ENCODE peak calls at places on chromosome 10, in four cellular contexts. U is tibial nerve, X is iPS-NIHi11, Z is psoas muscle. M is an unnamed sample.

GRCh38 chr10:62811159-62811875 is 4.8 kb downstream of the EGR2 start:
- DNase-seq in X (no peak), Z (no peak), U (no peak), M (no peak)

GRCh38 chr10:24415455-24416169 is 206.7 kb downstream of the KIAA1217 start:
- DNase-seq in Z (peak; percentile 96), U (peak; percentile 87), X (peak; percentile 49), M (peak; percentile 88)

GRCh38 chr10:29169021-29169420 is 119.8 kb upstream of the LYZL1 start:
- DNase-seq in Z (no peak), U (no peak), X (no peak), M (no peak)

GRCh38 chr10:76080991-76081390 is 649.6 kb downstream of the LRMDA start:
- DNase-seq in U (no peak), X (no peak), Z (no peak), M (no peak)

GRCh38 chr10:86929445-86929844 is 28.0 kb downstream of the MMRN2 start:
- DNase-seq in X (no peak), Z (no peak), U (no peak), M (no peak)

GRCh38 chr10:80452688-80453391 is 1.3 kb upstream of the TSPAN14 start:
- DNase-seq in X (no peak), Z (no peak), U (no peak), M (no peak)

GRCh38 chr10:25530306-25530705 is 355.5 kb downstream of the GPR158 start:
- DNase-seq in Z (no peak), X (no peak), U (no peak), M (no peak)

GRCh38 chr10:29304259-29305030 is 15.6 kb downstream of the LYZL1 start:
- DNase-seq in X (peak; percentile 86), U (peak; percentile 90), Z (no peak), M (peak; percentile 48)

GRCh38 chr10:103448751-103449150 is 3.4 kb downstream of the CALHM2 start:
- DNase-seq in Z (peak; percentile 83), X (no peak), U (peak; percentile 80), M (peak; percentile 83)

GRCh38 chr10:68402271-68402670 is 4.8 kb downstream of the RUFY2 start:
- DNase-seq in Z (no peak), X (no peak), U (no peak), M (no peak)

GRCh38 chr10:114779803-114780609 is 41.6 kb upstream of the FHIP2A start:
- DNase-seq in X (no peak), U (no peak), Z (no peak), M (no peak)

GRCh38 chr10:120019568-120019967 is 127.0 kb downstream of the SEC23IP start:
- DNase-seq in Z (no peak), X (no peak), U (no peak), M (no peak)

GRCh38 chr10:23362069-23362830 is 17.7 kb upstream of the C10orf67 start:
- DNase-seq in Z (no peak), U (no peak), X (no peak), M (no peak)

GRCh38 chr10:46299267-46299530 is 12.4 kb downstream of the ANTXRL start:
- DNase-seq in X (no peak), Z (no peak), U (no peak), M (no peak)

GRCh38 chr10:86699991-86700840 is 31.9 kb downstream of the LDB3 start:
- DNase-seq in Z (peak; percentile 30), X (no peak), U (no peak), M (peak; percentile 10)

GRCh38 chr10:5948999-5949759 is 28.2 kb downstream of the IL15RA start:
- DNase-seq in U (no peak), Z (peak; percentile 69), X (peak; percentile 79), M (peak; percentile 68)

GRCh38 chr10:110992011-110992800 is 72.8 kb downstream of the SHOC2 start:
- DNase-seq in Z (no peak), U (no peak), X (no peak), M (no peak)